ENCODE peak calls at places on chromosomes 16 and 17, in four cellular contexts. U is HFF-Myc, C is HT-29, V is SW 1271. A is an unnamed sample.

GRCh38 chr16:12130691-12131302 is 154.3 kb downstream of the SNX29 start:
- DNase-seq in U (no peak), C (no peak), V (no peak), A (no peak)

GRCh38 chr16:28279006-28279405 is 13.3 kb upstream of the SBK1 start:
- DNase-seq in U (no peak), V (no peak), C (no peak), A (no peak)

GRCh38 chr16:86757704-86758040 is 179.3 kb downstream of the FOXL1 start:
- DNase-seq in V (no peak), C (no peak), U (no peak), A (no peak)

GRCh38 chr17:63293310-63293709 is 152.8 kb downstream of the CYB561 start:
- DNase-seq in V (no peak), U (no peak), C (no peak), A (no peak)

GRCh38 chr17:6603746-6604325 is 36.7 kb downstream of the KIAA0753 start:
- DNase-seq in U (no peak), V (no peak), C (no peak), A (no peak)

GRCh38 chr17:47776330-47777197 is 43.5 kb downstream of the TBX21 start:
- DNase-seq in C (peak), U (peak), V (no peak), A (peak)

GRCh38 chr16:28496844-28497243 is 2.4 kb downstream of the APOBR start:
- DNase-seq in V (no peak), C (no peak), U (no peak), A (no peak)

GRCh38 chr16:53921042-53921441 is 217.1 kb downstream of the FTO start:
- DNase-seq in C (no peak), U (no peak), V (no peak), A (no peak)

GRCh38 chr17:80781188-80781577 is 210.5 kb upstream of the CHMP6 start:
- DNase-seq in V (no peak), C (no peak), U (no peak), A (no peak)

GRCh38 chr17:77875051-77875780 is 83.3 kb upstream of the TNRC6C start:
- DNase-seq in C (no peak), U (no peak), V (no peak), A (no peak)

GRCh38 chr16:78503501-78504110 is 404.2 kb downstream of the WWOX start:
- DNase-seq in V (no peak), C (peak), U (no peak), A (peak)

GRCh38 chr16:22638393-22639206 is 127.9 kb downstream of the NPIPB5 start:
- DNase-seq in U (peak), V (no peak), C (no peak), A (no peak)

GRCh38 chr16:73025506-73026131 is 22.3 kb downstream of the ZFHX3 start:
- DNase-seq in V (no peak), C (no peak), U (no peak), A (no peak)

GRCh38 chr16:15988268-15989013 is 39.0 kb downstream of the ABCC1 start:
- DNase-seq in V (no peak), C (no peak), U (no peak), A (peak)

GRCh38 chr16:70161350-70161749 is 12.2 kb upstream of the CLEC18C start:
- DNase-seq in C (no peak), V (no peak), U (no peak), A (no peak)

GRCh38 chr17:41647940-41648410 is 23.6 kb upstream of the KRT17 start:
- DNase-seq in C (peak), V (no peak), U (no peak), A (no peak)

GRCh38 chr17:48439875-48440505 is 10.0 kb upstream of the SKAP1 start:
- DNase-seq in V (no peak), C (peak), U (no peak), A (peak)

GRCh38 chr17:48647103-48647963 is 21.2 kb upstream of the HOXB9 start:
- DNase-seq in C (peak), U (no peak), V (no peak), A (no peak)

GRCh38 chr17:75159196-75160031 is 5.1 kb upstream of the JPT1 start:
- DNase-seq in V (peak), U (no peak), C (peak), A (no peak)

GRCh38 chr16:568401-569258 is 1.1 kb upstream of the PIGQ start:
- DNase-seq in U (no peak), V (no peak), C (no peak), A (no peak)

GRCh38 chr17:60527701-60528100 is 1.7 kb upstream of the APPBP2 start:
- DNase-seq in V (no peak), C (no peak), U (no peak), A (no peak)

GRCh38 chr16:50395763-50396710 is 27.2 kb upstream of the BRD7 start:
- DNase-seq in C (no peak), U (no peak), V (no peak), A (peak)

GRCh38 chr16:78249056-78249455 is 149.6 kb downstream of the WWOX start:
- DNase-seq in U (no peak), V (no peak), C (peak), A (no peak)

GRCh38 chr17:82228278-82228841 is 482 bp upstream of the SLC16A3 start:
- DNase-seq in V (no peak), U (no peak), C (peak), A (no peak)

GRCh38 chr16:81137754-81138153 is 41.6 kb upstream of the GCSH start:
- DNase-seq in C (no peak), V (no peak), U (no peak), A (no peak)

GRCh38 chr17:30524847-30525246 is 47.6 kb downstream of the GOSR1 start:
- DNase-seq in U (no peak), C (no peak), V (no peak), A (no peak)

GRCh38 chr17:1329745-1330343 is 50.4 kb downstream of the TRARG1 start:
- DNase-seq in V (no peak), C (no peak), U (no peak), A (no peak)

GRCh38 chr16:56372013-56372634 is 53.2 kb downstream of the AMFR start:
- DNase-seq in C (no peak), U (no peak), V (no peak), A (no peak)

GRCh38 chr17:48577946-48578615 is at the start of gene HOXB4:
- DNase-seq in V (no peak), U (no peak), C (peak), A (peak)

GRCh38 chr16:83023011-83023410 is 396.2 kb downstream of the CDH13 start:
- DNase-seq in U (no peak), V (no peak), C (no peak), A (no peak)

GRCh38 chr17:17500999-17501605 is 4.9 kb upstream of the RASD1 start:
- DNase-seq in C (peak), V (no peak), U (no peak), A (no peak)

GRCh38 chr17:8222380-8222629 is 11.9 kb upstream of the AURKB start:
- DNase-seq in V (no peak), C (no peak), U (no peak), A (no peak)

GRCh38 chr16:86231996-86232350 is 278.4 kb upstream of the FOXF1 start:
- DNase-seq in C (no peak), V (no peak), U (no peak), A (no peak)

A was measured in CMK.